ENCODE peak calls at places on chromosomes 11 and 22, in eight cellular contexts. R is cardiac muscle cell, A is AG04450, N is breast epithelium, U is IMR-90, L is OCI-LY7, E is right atrium auricular region, P is uterus. W is an unnamed sample.

GRCh38 chr22:27780161-27780575 is 21.4 kb downstream of the MN1 start:
- DNase-seq in R (peak; percentile 76), A (no peak), N (no peak), U (no peak), L (no peak), E (peak; percentile 82), P (no peak), W (no peak)

GRCh38 chr11:57167125-57167839 is 14.5 kb upstream of the LRRC55 start:
- DNase-seq in R (no peak), A (no peak), N (no peak), U (no peak), L (no peak), E (no peak), P (no peak), W (no peak)

GRCh38 chr11:122851366-122852011 is 13.2 kb downstream of the CRTAM start:
- DNase-seq in R (no peak), A (no peak), N (no peak), U (no peak), L (peak; percentile 65), E (no peak), P (no peak), W (no peak)

GRCh38 chr11:29612423-29612822 is 404.4 kb downstream of the KCNA4 start:
- DNase-seq in R (no peak), A (no peak), N (no peak), U (no peak), L (no peak), E (no peak), P (no peak), W (no peak)

GRCh38 chr11:64665381-64665780 is 57.6 kb downstream of the NRXN2 start:
- DNase-seq in R (no peak), A (no peak), N (no peak), U (no peak), L (no peak), E (no peak), P (no peak), W (no peak)

GRCh38 chr11:117020287-117020686 is 77.9 kb downstream of the SIK3 start:
- DNase-seq in R (no peak), A (no peak), N (no peak), U (no peak), L (no peak), E (no peak), P (no peak), W (no peak)

GRCh38 chr11:75342966-75343870 is 8.2 kb downstream of the ARRB1 start:
- DNase-seq in R (peak; percentile 64), A (no peak), N (no peak), U (peak; percentile 65), L (no peak), E (no peak), P (no peak), W (no peak)

GRCh38 chr11:2771758-2772466 is 72.1 kb upstream of the KCNQ1OT1 start:
- DNase-seq in R (no peak), A (no peak), N (peak; percentile 47), U (no peak), L (no peak), E (peak; percentile 50), P (no peak), W (no peak)

GRCh38 chr11:96322775-96323642 is 20.0 kb downstream of the MAML2 start:
- DNase-seq in R (no peak), A (no peak), N (no peak), U (no peak), L (no peak), E (no peak), P (no peak), W (no peak)

GRCh38 chr22:25702046-25702445 is 39.9 kb upstream of the MYO18B start:
- DNase-seq in R (peak; percentile 51), A (no peak), N (no peak), U (peak; percentile 29), L (peak; percentile 30), E (no peak), P (no peak), W (peak; percentile 6)

GRCh38 chr11:3122775-3123201 is 42.3 kb downstream of the OSBPL5 start:
- DNase-seq in R (no peak), A (no peak), N (peak; percentile 43), U (no peak), L (no peak), E (no peak), P (peak; percentile 20), W (no peak)

GRCh38 chr22:25525376-25525775 is 39.1 kb upstream of the GRK3 start:
- DNase-seq in R (no peak), A (no peak), N (no peak), U (no peak), L (no peak), E (no peak), P (no peak), W (no peak)

GRCh38 chr11:69674267-69674885 is 777 bp downstream of the LTO1 start:
- DNase-seq in R (peak; percentile 76), A (peak; percentile 59), N (no peak), U (peak; percentile 92), L (peak; percentile 12), E (no peak), P (no peak), W (no peak)

GRCh38 chr11:57467508-57468157 is 7.3 kb downstream of the RTN4RL2 start:
- DNase-seq in R (no peak), A (no peak), N (no peak), U (no peak), L (no peak), E (no peak), P (no peak), W (no peak)

GRCh38 chr11:101003468-101003867 is 126.1 kb downstream of the PGR start:
- DNase-seq in R (no peak), A (no peak), N (no peak), U (no peak), L (no peak), E (no peak), P (no peak), W (no peak)

GRCh38 chr22:35065796-35066218 is at the start of gene ISX:
- DNase-seq in R (no peak), A (no peak), N (no peak), U (no peak), L (no peak), E (no peak), P (no peak), W (no peak)

DNA sequence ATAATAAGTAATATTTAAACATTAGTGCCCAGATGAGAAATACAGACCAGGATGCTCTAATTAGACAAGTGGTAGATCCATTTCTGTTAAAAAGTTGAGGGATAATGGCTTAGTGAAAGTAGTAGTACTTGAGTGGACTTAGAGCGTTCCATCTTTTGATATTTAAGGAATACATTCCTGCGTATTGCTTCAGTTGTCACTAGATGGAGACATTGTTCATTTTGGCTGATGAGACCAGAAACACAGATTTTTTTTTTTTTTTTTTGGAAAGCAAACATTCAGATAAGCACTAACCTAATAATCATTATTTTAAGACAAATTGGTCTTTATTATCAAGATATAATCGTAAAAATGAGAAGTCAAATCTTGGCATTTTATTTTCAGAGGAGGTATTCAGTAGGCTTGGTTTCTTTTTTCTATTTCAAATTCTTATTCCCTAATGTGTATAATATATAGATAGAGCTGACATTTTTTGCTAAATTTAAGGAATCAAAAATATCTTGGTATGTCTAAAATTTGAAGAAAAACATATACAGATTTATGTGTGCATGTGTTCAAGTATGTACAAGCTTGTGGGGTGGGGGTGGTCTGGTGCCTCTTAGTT is 92.9 kb downstream of the DYNC2H1 start:
- DNase-seq in R (peak; percentile 69), A (peak; percentile 11), N (no peak), U (peak; percentile 63), L (peak; percentile 23), E (no peak), P (no peak), W (no peak)
- TF ChIP-seq CTCF in R (peak; percentile 74), A (peak; percentile 83), N (no peak), U (peak; percentile 79), L (peak; percentile 83), E (no peak), P (peak; percentile 22), W (peak; percentile 53)

DNA sequence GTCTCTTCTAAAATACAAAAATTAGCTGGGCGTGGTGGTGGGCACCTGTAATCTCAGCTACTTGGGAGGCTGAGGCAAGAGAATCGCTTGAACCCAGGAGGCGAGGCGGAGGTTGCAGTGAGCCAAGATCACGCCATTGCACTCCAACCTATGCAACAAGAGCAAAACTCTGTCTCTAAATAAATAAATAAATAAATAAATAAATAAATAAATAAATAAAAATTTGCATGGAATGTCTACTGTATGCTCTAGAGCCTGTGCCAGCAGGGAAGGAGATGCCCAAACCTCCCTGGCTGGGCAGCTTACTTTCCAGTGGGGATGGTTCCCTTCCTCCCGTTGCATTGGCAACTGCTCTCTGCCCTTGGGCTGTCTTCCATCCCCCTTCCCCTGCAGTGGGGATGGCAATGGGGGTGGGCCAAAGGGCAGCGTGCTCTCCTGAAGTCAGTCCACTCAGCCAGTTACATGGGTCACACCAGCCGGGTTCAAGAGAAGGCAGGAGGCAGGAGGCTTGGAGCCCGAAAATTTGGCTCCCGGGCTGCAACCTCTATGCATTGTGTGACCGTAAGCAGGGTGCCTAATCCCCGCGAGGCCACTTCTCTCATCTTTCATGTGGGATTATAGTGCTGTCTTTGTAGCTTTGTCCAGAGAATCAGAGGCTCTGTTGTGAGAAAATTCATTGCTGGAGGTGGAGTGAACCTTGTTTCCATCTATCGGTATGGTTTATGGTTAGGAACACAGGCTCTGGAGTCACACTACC is 1.4 kb upstream of the LRRC10B start:
- DNase-seq in R (no peak), A (no peak), N (no peak), U (no peak), L (no peak), E (no peak), P (no peak), W (no peak)
- H3K4me3 ChIP-seq in R (no peak overlapping the region), A (no peak overlapping the region), N (no peak overlapping the region), U (no peak overlapping the region), L (no peak overlapping the region), E (no peak overlapping the region), P (no peak overlapping the region), W (no peak overlapping the region)

DNA sequence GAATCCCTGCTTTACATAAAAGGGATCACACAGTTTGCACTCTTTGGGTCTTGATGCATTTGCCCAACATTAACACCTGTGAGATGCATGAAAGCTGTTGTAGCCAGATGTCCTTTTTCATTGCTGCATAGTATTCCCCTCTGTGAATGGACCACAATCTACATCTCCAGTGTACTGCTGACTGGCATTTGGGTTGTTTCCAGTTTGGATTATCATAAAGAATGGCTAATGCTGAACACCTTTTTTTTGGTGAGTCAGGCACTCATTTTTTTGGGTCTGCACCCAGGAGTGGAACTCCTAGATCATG is 58.3 kb downstream of the PHF21B start:
- DNase-seq in R (no peak), A (no peak), N (no peak), U (no peak), L (no peak), E (no peak), P (no peak), W (no peak)
- TF ChIP-seq CTCF in R (no peak), A (no peak), N (no peak), U (no peak), L (no peak), E (no peak), P (no peak), W (no peak)

DNA sequence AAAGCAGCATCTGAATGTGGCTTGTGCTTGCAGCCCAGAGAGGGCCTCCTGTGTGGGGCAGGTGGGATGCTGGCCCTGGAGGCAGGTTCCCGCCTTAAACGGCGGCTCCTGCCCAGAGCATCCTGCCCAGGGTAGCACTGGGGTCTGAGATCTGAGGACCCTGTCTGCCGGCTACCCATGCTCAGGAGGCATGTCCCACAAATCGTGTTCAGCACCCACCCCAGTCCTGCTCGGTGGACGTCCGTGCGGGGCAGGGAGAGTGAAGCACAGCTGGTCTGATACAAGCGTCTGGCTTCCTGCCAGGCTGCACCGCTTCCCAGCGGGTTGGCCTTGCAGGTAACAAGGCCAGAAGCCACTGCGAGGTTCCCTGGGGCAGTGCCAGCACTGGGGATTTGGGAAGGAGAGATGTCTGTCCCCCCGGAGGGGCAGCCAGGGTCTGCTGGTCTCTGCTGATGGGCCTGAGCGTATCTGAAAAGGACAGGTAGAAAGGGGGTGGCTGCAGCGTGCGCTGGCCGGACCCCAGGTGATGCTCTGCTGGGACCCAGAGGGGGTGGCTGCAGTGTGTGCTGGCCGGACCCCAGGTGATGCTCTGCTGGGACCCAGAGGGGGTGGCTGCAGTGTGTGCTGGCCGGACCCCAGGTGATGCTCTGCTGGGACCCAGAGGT is 3.6 kb downstream of the TRABD start:
- DNase-seq in R (no peak), A (no peak), N (no peak), U (no peak), L (peak; percentile 67), E (no peak), P (no peak), W (no peak)
- H3K4me3 ChIP-seq in R (no peak overlapping the region), A (no peak overlapping the region), N (no peak overlapping the region), U (no peak overlapping the region), L (peak overlapping the region; percentile 68), E (peak overlapping the region; percentile 51), P (no peak overlapping the region), W (peak overlapping the region; percentile 24)

W was measured in HFF-Myc.